ENCODE peak calls at places on chromosome 1, in nine cellular contexts. F is neural crest cell; G is fibroblast of the aortic adventitia; E is psoas muscle; C is osteocyte; R is GM23338; A is colonic mucosa; K is CD8-positive, alpha-beta T cell; W is astrocyte of the spinal cord. S is an unnamed sample.

GRCh38 chr1:6026095-6026809 is 19.4 kb upstream of the KCNAB2 start:
- DNase-seq in K (peak), F (no peak), W (no peak), C (no peak), G (no peak), E (peak), A (peak), R (peak), S (peak)

GRCh38 chr1:98003442-98003841 is 82.6 kb upstream of the DPYD start:
- DNase-seq in K (no peak), F (no peak), R (no peak), G (no peak), W (no peak), C (no peak), E (no peak), A (no peak), S (no peak)

GRCh38 chr1:180778782-180779398 is 133.8 kb upstream of the KIAA1614 start:
- DNase-seq in C (no peak), K (no peak), E (no peak), A (peak), R (peak), F (no peak), W (no peak), G (no peak), S (no peak)

GRCh38 chr1:85850238-85850637 is 142.0 kb upstream of the ZNHIT6 start:
- DNase-seq in F (no peak), C (no peak), A (no peak), E (no peak), W (peak), G (peak), R (peak), K (no peak), S (no peak)

GRCh38 chr1:220922951-220923350 is 43.7 kb downstream of the HLX start:
- DNase-seq in R (no peak), W (no peak), K (no peak), C (no peak), A (no peak), F (no peak), E (no peak), G (no peak), S (no peak)

GRCh38 chr1:208183977-208184901 is 59.9 kb downstream of the PLXNA2 start:
- DNase-seq in W (peak), G (peak), F (no peak), K (no peak), A (peak), R (no peak), E (peak), C (no peak), S (peak)

GRCh38 chr1:22206551-22207125 is 63.7 kb upstream of the WNT4 start:
- DNase-seq in W (no peak), G (no peak), F (no peak), C (no peak), A (no peak), E (peak), K (no peak), R (no peak), S (no peak)

GRCh38 chr1:222053790-222054294 is 312.0 kb upstream of the DUSP10 start:
- DNase-seq in F (no peak), A (no peak), K (no peak), R (no peak), G (no peak), E (no peak), W (no peak), C (no peak), S (no peak)

GRCh38 chr1:179883040-179883501 is 986 bp downstream of the TOR1AIP1 start:
- DNase-seq in E (no peak), K (no peak), R (no peak), G (no peak), A (no peak), C (no peak), W (no peak), F (no peak), S (no peak)

GRCh38 chr1:32998997-32999396 is 34.4 kb upstream of the RNF19B start:
- DNase-seq in C (no peak), W (no peak), F (no peak), G (peak), R (no peak), E (no peak), K (no peak), A (no peak), S (no peak)

GRCh38 chr1:25253911-25254310 is 6.7 kb upstream of the RSRP1 start:
- DNase-seq in E (no peak), G (no peak), R (peak), K (no peak), F (no peak), W (no peak), A (no peak), C (no peak), S (no peak)

GRCh38 chr1:94265931-94266330 is 28.5 kb upstream of the ARHGAP29 start:
- DNase-seq in C (no peak), W (no peak), G (peak), A (no peak), R (no peak), F (no peak), K (no peak), E (no peak), S (no peak)

GRCh38 chr1:206834217-206834616 is 31.2 kb upstream of the IL20 start:
- DNase-seq in G (no peak), R (no peak), A (no peak), F (no peak), E (no peak), C (no peak), W (no peak), K (no peak), S (no peak)

GRCh38 chr1:206769331-206769731 is 1.2 kb upstream of the IL19 start:
- DNase-seq in W (no peak), C (no peak), A (no peak), E (no peak), G (no peak), R (no peak), K (peak), F (no peak), S (no peak)

GRCh38 chr1:231879296-231879695 is 252.7 kb downstream of the DISC1 start:
- DNase-seq in A (no peak), K (no peak), R (no peak), E (no peak), F (no peak), W (no peak), C (no peak), G (no peak), S (no peak)

GRCh38 chr1:231878737-231879136 is 252.1 kb downstream of the DISC1 start:
- DNase-seq in W (no peak), G (no peak), E (no peak), C (no peak), A (no peak), R (no peak), K (no peak), F (no peak), S (no peak)

GRCh38 chr1:231885209-231885854 is 258.7 kb downstream of the DISC1 start:
- DNase-seq in A (no peak), W (peak), G (peak), K (no peak), E (no peak), C (no peak), F (no peak), R (no peak), S (no peak)

DNA sequence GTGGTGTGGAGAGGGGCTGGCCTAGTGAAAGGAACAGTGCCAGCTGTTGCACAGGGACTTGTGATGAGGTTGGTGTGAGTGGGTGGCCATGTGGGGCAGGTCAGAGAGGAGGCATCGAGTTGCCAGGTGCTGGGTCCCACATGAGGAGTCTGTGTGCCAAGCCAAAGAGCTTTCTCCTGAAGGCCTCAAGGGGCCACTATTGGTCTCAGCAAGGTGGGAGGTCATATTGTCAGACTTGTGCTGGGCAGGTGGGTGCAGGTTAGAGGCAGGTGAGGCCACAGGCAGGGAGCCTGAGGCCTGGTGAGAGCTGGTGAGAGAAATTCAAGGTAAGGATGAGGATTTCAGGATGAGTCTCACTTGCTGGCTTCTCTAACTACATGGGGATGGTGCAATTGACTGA is 256.8 kb downstream of the DISC1 start:
- DNase-seq in F (no peak), A (no peak), W (no peak), G (no peak), E (no peak), C (no peak), R (peak), K (no peak), S (no peak)
- TF ChIP-seq CTCF in F (no peak), A (no peak), W (no peak), G (no peak), E (no peak), C (no peak), R (peak), K (no peak), S (no peak)

GRCh38 chr1:77649127-77649526 is 33.3 kb downstream of the ZZZ3 start:
- DNase-seq in E (no peak), F (no peak), G (no peak), K (no peak), C (no peak), R (no peak), W (no peak), A (no peak), S (no peak)
- TF ChIP-seq CTCF in E (no peak), F (no peak), G (no peak), K (no peak), C (no peak), R (no peak), W (no peak), A (no peak), S (no peak)

GRCh38 chr1:204084247-204084772 is 11.4 kb downstream of the SOX13 start:
- DNase-seq in C (no peak), R (peak), G (no peak), W (no peak), F (no peak), E (peak), K (no peak), A (peak), S (no peak)
- TF ChIP-seq CTCF in C (no peak), R (no peak), G (no peak), W (no peak), F (no peak), E (no peak), K (no peak), A (no peak), S (no peak)

GRCh38 chr1:119471566-119471965 is 35.4 kb upstream of the HSD3B1 start:
- DNase-seq in W (no peak), C (no peak), A (no peak), F (no peak), E (no peak), K (no peak), G (no peak), R (peak), S (no peak)
- TF ChIP-seq CTCF in W (no peak), C (no peak), A (no peak), F (no peak), E (no peak), K (no peak), G (no peak), R (peak), S (no peak)

GRCh38 chr1:230763927-230764591 is 16.9 kb downstream of the CAPN9 start:
- DNase-seq in W (no peak), G (no peak), F (no peak), C (no peak), K (no peak), A (no peak), R (no peak), E (no peak), S (no peak)

GRCh38 chr1:230757856-230758704 is 10.9 kb downstream of the CAPN9 start:
- DNase-seq in C (no peak), W (no peak), R (no peak), G (no peak), A (no peak), E (no peak), K (no peak), F (no peak), S (no peak)

GRCh38 chr1:230758705-230759354 is 11.6 kb downstream of the CAPN9 start:
- DNase-seq in G (peak), K (no peak), F (no peak), E (no peak), R (no peak), C (no peak), W (no peak), A (no peak), S (no peak)

GRCh38 chr1:230761443-230762167 is 14.4 kb downstream of the CAPN9 start:
- DNase-seq in C (no peak), E (no peak), A (no peak), K (no peak), F (no peak), G (no peak), R (no peak), W (no peak), S (no peak)

GRCh38 chr1:230760360-230760827 is 13.2 kb downstream of the CAPN9 start:
- DNase-seq in C (no peak), A (no peak), K (no peak), R (peak), F (no peak), W (no peak), G (no peak), E (no peak), S (no peak)
- TF ChIP-seq CTCF in C (no peak), A (no peak), K (no peak), R (no peak), F (no peak), W (no peak), G (no peak), E (no peak), S (no peak)

DNA sequence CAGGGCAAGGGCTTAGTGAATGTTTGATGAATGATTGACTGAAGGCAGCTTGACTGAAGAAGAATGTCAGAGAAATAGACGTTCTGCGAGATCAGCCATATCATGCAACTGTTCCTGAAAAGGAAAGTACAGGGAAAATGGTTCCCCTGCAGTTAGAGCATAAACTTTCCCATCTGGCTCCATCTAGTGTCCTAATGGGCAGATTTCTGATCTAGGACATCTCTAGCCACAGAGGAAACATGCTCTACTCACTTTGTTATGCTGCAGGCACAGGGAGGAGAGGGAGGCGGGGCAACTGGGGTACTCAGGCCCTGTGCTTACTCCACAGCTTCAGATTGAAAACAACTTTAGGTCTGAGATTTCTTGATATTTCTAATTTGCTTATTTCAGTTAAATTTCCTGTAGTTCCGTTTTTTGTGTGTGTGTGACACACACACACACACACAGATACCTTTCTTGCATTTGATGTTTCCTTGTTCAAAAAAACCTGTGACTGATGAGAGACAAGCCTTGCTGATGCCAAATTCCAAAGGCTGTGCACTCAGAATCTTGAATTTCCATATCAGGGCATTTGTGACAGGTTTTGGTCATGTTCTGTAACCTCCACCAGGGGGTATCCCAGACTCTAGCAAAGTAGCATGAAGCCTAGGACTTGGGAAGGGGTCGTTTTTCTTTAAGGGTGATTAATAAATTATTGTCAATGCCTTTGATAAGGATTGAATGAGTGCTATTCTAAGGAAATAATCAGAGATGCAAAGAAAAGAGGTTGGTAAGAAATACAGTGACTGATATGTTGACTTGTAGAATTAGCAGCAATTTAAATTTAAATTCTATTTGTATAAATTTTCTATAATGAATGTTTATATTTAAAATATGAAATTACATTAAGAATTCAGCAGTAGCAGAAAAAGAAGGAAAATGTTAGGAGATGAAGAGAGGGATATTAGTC is 139.7 kb upstream of the BEND5 start:
- DNase-seq in C (no peak), R (peak), F (no peak), A (no peak), W (peak), E (no peak), G (peak), K (no peak), S (no peak)
- TF ChIP-seq CTCF in C (peak), R (peak), F (peak), A (peak), W (peak), E (peak), G (peak), K (no peak), S (no peak)

GRCh38 chr1:153626477-153626928 is 802 bp downstream of the S100A13 start:
- DNase-seq in A (no peak), C (no peak), W (no peak), E (no peak), R (no peak), G (no peak), F (no peak), K (no peak), S (no peak)

GRCh38 chr1:153628638-153629342 is 556 bp downstream of the S100A1 start:
- DNase-seq in A (no peak), K (no peak), G (no peak), R (no peak), W (no peak), F (no peak), C (no peak), E (no peak), S (no peak)

GRCh38 chr1:153624965-153625611 is 2.2 kb downstream of the S100A13 start:
- DNase-seq in C (no peak), G (no peak), E (no peak), W (no peak), R (no peak), A (no peak), K (no peak), F (no peak), S (no peak)

GRCh38 chr1:153627797-153628626 is at the start of gene S100A1:
- DNase-seq in W (no peak), A (no peak), R (no peak), F (no peak), C (no peak), E (peak), K (no peak), G (no peak), S (no peak)

GRCh38 chr1:153626929-153627796 is at the start of gene S100A13:
- DNase-seq in A (peak), E (peak), W (peak), R (peak), K (no peak), C (peak), F (peak), G (peak), S (peak)
- TF ChIP-seq CTCF in A (peak), E (peak), W (peak), R (peak), K (no peak), C (peak), F (peak), G (peak), S (peak)

DNA sequence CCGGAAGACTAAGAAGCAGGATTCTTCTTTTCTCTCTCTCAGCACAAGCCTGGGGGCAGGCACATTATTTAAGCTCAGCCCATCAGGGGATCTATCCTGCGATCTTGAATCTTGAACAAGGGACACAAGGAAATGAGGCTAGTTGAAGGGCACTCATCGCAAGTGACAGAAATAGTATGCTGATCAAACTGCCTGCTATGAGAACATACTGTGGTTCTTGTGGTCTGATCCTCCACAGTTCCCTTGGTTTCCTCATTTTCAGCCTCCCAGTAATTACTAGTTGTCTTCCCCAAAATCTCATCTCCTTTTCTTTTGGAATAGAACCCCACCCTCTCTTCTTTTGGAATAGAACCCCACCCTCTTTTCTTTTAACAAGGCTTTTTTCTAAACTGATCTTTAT is 6.5 kb downstream of the ANKRD45 start:
- DNase-seq in A (no peak), C (no peak), F (no peak), E (no peak), R (no peak), G (no peak), K (no peak), W (no peak), S (no peak)
- TF ChIP-seq CTCF in A (no peak), C (no peak), F (no peak), E (no peak), R (no peak), G (no peak), K (no peak), W (no peak), S (no peak)

S was measured in thoracic aorta.